ENCODE peak calls at places on chromosome 3, in four cellular contexts. O is psoas muscle, A is fibroblast of lung, I is A549. H is an unnamed sample.

GRCh38 chr3:43497405-43497804 is 124.4 kb downstream of the ANO10 start:
- DNase-seq in O (no peak), A (no peak), I (no peak), H (no peak)

GRCh38 chr3:102941761-102942160 is 506.9 kb downstream of the ZPLD1 start:
- DNase-seq in O (no peak), A (no peak), I (no peak), H (no peak)

GRCh38 chr3:39433642-39434041 is 27.1 kb downstream of the RPSA start:
- DNase-seq in O (no peak), A (peak; percentile 60), I (no peak), H (no peak)

GRCh38 chr3:128071771-128072453 is 19.7 kb downstream of the SEC61A1 start:
- DNase-seq in O (no peak), A (no peak), I (no peak), H (no peak)

GRCh38 chr3:48419597-48419996 is 10.3 kb downstream of the PLXNB1 start:
- DNase-seq in O (no peak), A (no peak), I (no peak), H (no peak)

GRCh38 chr3:43181202-43181910 is 75.5 kb upstream of the POMGNT2 start:
- DNase-seq in O (no peak), A (no peak), I (no peak), H (no peak)

GRCh38 chr3:149832086-149832485 is 19.1 kb downstream of the RNF13 start:
- DNase-seq in O (no peak), A (no peak), I (no peak), H (no peak)

GRCh38 chr3:151319613-151320012 is 3.0 kb upstream of the GPR87 start:
- DNase-seq in O (no peak), A (peak; percentile 74), I (no peak), H (no peak)

GRCh38 chr3:52959773-52960172 is 62.4 kb upstream of the STIMATE start:
- DNase-seq in O (no peak), A (no peak), I (no peak), H (no peak)

GRCh38 chr3:120350431-120350941 is 1.3 kb upstream of the LRRC58 start:
- DNase-seq in O (no peak), A (peak; percentile 92), I (peak; percentile 33), H (no peak)

GRCh38 chr3:138673641-138674040 is 65.1 kb downstream of the FAIM start:
- DNase-seq in O (no peak), A (peak; percentile 29), I (no peak), H (no peak)

GRCh38 chr3:52441772-52442332 is 3.1 kb downstream of the SEMA3G start:
- DNase-seq in O (no peak), A (no peak), I (no peak), H (no peak)

GRCh38 chr3:161920196-161920595 is 423.6 kb downstream of the OTOL1 start:
- DNase-seq in O (no peak), A (no peak), I (no peak), H (no peak)

GRCh38 chr3:100591411-100591810 is 18.0 kb upstream of the ADGRG7 start:
- DNase-seq in O (no peak), A (no peak), I (no peak), H (no peak)

GRCh38 chr3:77096966-77097890 is 57.3 kb downstream of the ROBO2 start:
- DNase-seq in O (no peak), A (no peak), I (no peak), H (no peak)

GRCh38 chr3:35322070-35322469 is 317.3 kb upstream of the ARPP21 start:
- DNase-seq in O (no peak), A (no peak), I (no peak), H (no peak)

GRCh38 chr3:184582583-184582982 is 21.0 kb downstream of the EPHB3 start:
- DNase-seq in O (no peak), A (no peak), I (no peak), H (no peak)

GRCh38 chr3:177195242-177195940 is 1.9 kb downstream of the TBL1XR1 start:
- DNase-seq in O (no peak), A (no peak), I (peak; percentile 23), H (no peak)

GRCh38 chr3:14577897-14578296 is 37.8 kb upstream of the GRIP2 start:
- DNase-seq in O (no peak), A (no peak), I (no peak), H (no peak)

GRCh38 chr3:124260206-124260915 is 268.4 kb upstream of the ROPN1 start:
- DNase-seq in O (peak; percentile 75), A (peak; percentile 95), I (peak; percentile 19), H (no peak)

GRCh38 chr3:114424337-114424736 is 130.5 kb downstream of the TIGIT start:
- DNase-seq in O (no peak), A (no peak), I (no peak), H (no peak)

GRCh38 chr3:73453676-73454075 is 171.1 kb downstream of the PDZRN3 start:
- DNase-seq in O (no peak), A (peak; percentile 34), I (no peak), H (no peak)

GRCh38 chr3:1092771-1093170 is at the start of gene CNTN6:
- DNase-seq in O (no peak), A (peak; percentile 9), I (no peak), H (no peak)

GRCh38 chr3:139521811-139522210 is 17.7 kb downstream of the RBP1 start:
- DNase-seq in O (no peak), A (no peak), I (no peak), H (no peak)

GRCh38 chr3:184154909-184155643 is at the start of gene DVL3:
- DNase-seq in O (peak; percentile 80), A (peak; percentile 71), I (peak; percentile 63), H (peak; percentile 24)

GRCh38 chr3:108500728-108501127 is 9.7 kb downstream of the MYH15 start:
- DNase-seq in O (no peak), A (no peak), I (no peak), H (no peak)

GRCh38 chr3:171615281-171615680 is 155.1 kb upstream of the TNIK start:
- DNase-seq in O (no peak), A (no peak), I (no peak), H (no peak)

GRCh38 chr3:42697326-42698051 is 5.1 kb downstream of the HHATL start:
- DNase-seq in O (no peak), A (no peak), I (no peak), H (no peak)

GRCh38 chr3:81620813-81621212 is 140.6 kb downstream of the GBE1 start:
- DNase-seq in O (no peak), A (no peak), I (no peak), H (no peak)

GRCh38 chr3:65871305-65872141 is 167.2 kb downstream of the MAGI1 start:
- DNase-seq in O (peak; percentile 53), A (no peak), I (no peak), H (peak; percentile 30)

GRCh38 chr3:50299929-50300680 is 900 bp upstream of the HYAL3 start:
- DNase-seq in O (no peak), A (no peak), I (no peak), H (no peak)

GRCh38 chr3:59764131-59764530 is 714.3 kb upstream of the CFAP20DC start:
- DNase-seq in O (no peak), A (no peak), I (no peak), H (no peak)

GRCh38 chr3:105801397-105801796 is 67.4 kb downstream of the CBLB start:
- DNase-seq in O (no peak), A (no peak), I (no peak), H (no peak)
- H3K27ac ChIP-seq in O (no peak overlapping the region), A (no peak overlapping the region), I (peak overlapping the region; percentile 25), H (no peak overlapping the region)

GRCh38 chr3:141485578-141486415 is 1.0 kb upstream of the RASA2 start:
- DNase-seq in O (no peak), A (peak; percentile 40), I (peak; percentile 31), H (no peak)
- H3K4me3 ChIP-seq in O (peak overlapping the region; percentile 87), A (no peak overlapping the region), I (peak overlapping the region; percentile 76), H (peak overlapping the region; percentile 98)

GRCh38 chr3:188533172-188533571 is 379.2 kb downstream of the LPP start:
- DNase-seq in O (no peak), A (no peak), I (no peak), H (no peak)
- H3K27ac ChIP-seq in O (no peak overlapping the region), A (no peak overlapping the region), I (no peak overlapping the region), H (no peak overlapping the region)

GRCh38 chr3:69791919-69792399 is 52.7 kb downstream of the MITF start:
- DNase-seq in O (no peak), A (peak; percentile 79), I (no peak), H (no peak)
- H3K4me3 ChIP-seq in O (peak overlapping the region; percentile 25), A (no peak overlapping the region), I (no peak overlapping the region), H (no peak overlapping the region)